ENCODE peak calls at places on chromosomes 4 and X, in four cellular contexts. H is esophagus squamous epithelium; Q is stimulated activated CD4-positive, alpha-beta T cell treated with anti-CD3 and anti-CD28 coated beads, TNF-alpha, amount 100 ng/mL, for 48 hours; P is sciatic nerve. B is an unnamed sample.

GRCh38 chr4:150004481-150004880 is 73.8 kb upstream of the DCLK2 start:
- DNase-seq in Q (no peak), H (no peak), P (no peak), B (no peak)

GRCh38 chr4:95217197-95217596 is 331.6 kb downstream of the UNC5C start:
- DNase-seq in H (no peak), P (no peak), Q (no peak), B (no peak)

GRCh38 chr4:6573986-6574746 is 823 bp upstream of the MAN2B2 start:
- DNase-seq in P (no peak), Q (no peak), H (no peak), B (no peak)

GRCh38 chr4:55854132-55854531 is 684 bp downstream of the EXOC1 start:
- DNase-seq in Q (no peak), P (no peak), H (no peak), B (no peak)

GRCh38 chrX:15447985-15448639 is 45.0 kb downstream of the PIR start:
- DNase-seq in Q (no peak), P (no peak), H (no peak), B (no peak)

GRCh38 chr4:53075162-53075785 is 213.2 kb downstream of the RASL11B start:
- DNase-seq in H (no peak), P (no peak), Q (no peak), B (no peak)

GRCh38 chr4:143514432-143514831 is 930 bp downstream of the SMARCA5 start:
- DNase-seq in H (no peak), P (peak), Q (no peak), B (peak)

GRCh38 chrX:143634701-143635442 is 1.0 kb downstream of the SLITRK4 start:
- DNase-seq in P (no peak), H (no peak), Q (no peak), B (no peak)

GRCh38 chr4:87257523-87257922 is 37.1 kb upstream of the KLHL8 start:
- DNase-seq in H (no peak), P (no peak), Q (no peak), B (no peak)

GRCh38 chr4:78569291-78569821 is 17.8 kb downstream of the ANXA3 start:
- DNase-seq in H (no peak), P (no peak), Q (no peak), B (no peak)

GRCh38 chr4:5865896-5866599 is 26.8 kb downstream of the CRMP1 start:
- DNase-seq in Q (no peak), P (no peak), H (no peak), B (no peak)

B was measured in CMK.